ENCODE peak calls at places on chromosomes 7 and 10, in eight cellular contexts. J is SK-N-SH, D is MM.1S, L is HCT116, U is GM23338, C is GM23248, K is OCI-LY7, T is neural progenitor cell. O is an unnamed sample.
A peak's percentile ranks its signal among the peaks of the same experiment; 100 is the strongest.

GRCh38 chr10:119450606-119451304 is 91.8 kb downstream of the RGS10 start:
- DNase-seq in J (no peak), D (no peak), L (no peak), U (no peak), C (peak; percentile 54), K (no peak), T (no peak), O (peak; percentile 29)

GRCh38 chr10:125419146-125419545 is 258.8 kb upstream of the CTBP2 start:
- DNase-seq in J (no peak), D (no peak), L (no peak), U (no peak), C (no peak), K (no peak), T (no peak), O (no peak)

GRCh38 chr7:27096756-27097514 is 1.1 kb upstream of the HOXA1 start:
- DNase-seq in J (no peak), D (no peak), L (no peak), U (peak; percentile 47), C (peak; percentile 80), K (peak; percentile 12), T (peak; percentile 31), O (peak; percentile 45)

GRCh38 chr10:107166378-107166777 is 1.9 kb upstream of the SORCS1 start:
- DNase-seq in J (peak; percentile 28), D (no peak), L (no peak), U (peak; percentile 48), C (no peak), K (no peak), T (peak; percentile 50), O (peak; percentile 1)

GRCh38 chr10:12782537-12782936 is 219.0 kb downstream of the CCDC3 start:
- DNase-seq in J (peak; percentile 64), D (no peak), L (peak; percentile 42), U (peak; percentile 72), C (peak; percentile 25), K (peak; percentile 53), T (peak; percentile 52), O (peak; percentile 39)

GRCh38 chr10:43417950-43418768 is 9.2 kb upstream of the HNRNPF start:
- DNase-seq in J (no peak), D (peak; percentile 41), L (no peak), U (no peak), C (no peak), K (peak; percentile 87), T (no peak), O (no peak)

GRCh38 chr10:58318346-58318745 is 16.5 kb upstream of the UBE2D1 start:
- DNase-seq in J (no peak), D (no peak), L (no peak), U (no peak), C (peak; percentile 18), K (no peak), T (no peak), O (no peak)

GRCh38 chr7:139231513-139232376 is 708 bp downstream of the UBN2 start:
- DNase-seq in J (peak; percentile 83), D (no peak), L (no peak), U (peak; percentile 60), C (peak; percentile 72), K (peak; percentile 55), T (peak; percentile 57), O (peak; percentile 24)

GRCh38 chr10:1625731-1626130 is 111.6 kb downstream of the ADARB2 start:
- DNase-seq in J (no peak), D (no peak), L (no peak), U (no peak), C (no peak), K (no peak), T (no peak), O (no peak)

GRCh38 chr10:90930971-90931841 is 10.3 kb upstream of the ANKRD1 start:
- DNase-seq in J (no peak), D (no peak), L (no peak), U (peak; percentile 92), C (peak; percentile 78), K (no peak), T (peak; percentile 49), O (peak; percentile 38)

GRCh38 chr10:43205681-43206390 is 61.0 kb downstream of the RASGEF1A start:
- DNase-seq in J (peak; percentile 14), D (no peak), L (no peak), U (no peak), C (no peak), K (no peak), T (no peak), O (no peak)

GRCh38 chr10:76647276-76647675 is 990.3 kb downstream of the KCNMA1 start:
- DNase-seq in J (no peak), D (no peak), L (no peak), U (no peak), C (peak; percentile 18), K (no peak), T (no peak), O (peak; percentile 43)

DNA sequence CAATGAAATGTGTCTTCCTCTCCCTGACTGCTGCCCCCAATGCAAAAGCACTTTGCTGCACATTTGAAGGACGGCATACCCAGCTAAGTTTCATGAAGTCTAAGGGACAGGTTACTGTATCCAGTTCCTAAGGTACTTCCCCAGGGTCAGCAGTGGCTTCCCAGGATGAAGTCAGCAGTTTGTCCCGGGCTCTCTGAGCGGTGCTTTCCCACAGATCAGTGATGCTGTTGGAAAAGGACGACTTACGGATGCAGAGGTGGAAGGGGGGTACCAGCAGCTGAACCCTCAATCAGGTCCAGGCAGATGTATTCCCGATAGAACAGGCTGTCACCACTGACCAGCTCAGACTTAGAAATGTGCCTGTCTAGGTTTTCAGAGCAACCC is 303.5 kb downstream of the PRPF18 start:
- DNase-seq in J (no peak), D (no peak), L (no peak), U (no peak), C (peak; percentile 51), K (no peak), T (no peak), O (no peak)
- H3K79me2 ChIP-seq in J (peaks cover 80% of the 10 kb centered on the region), D (no peaks in the 10 kb centered on the region), L (no peaks in the 10 kb centered on the region), U (peaks cover 48% of the 10 kb centered on the region), C (peaks cover 75% of the 10 kb centered on the region), K (no peaks in the 10 kb centered on the region), T (peaks cover 62% of the 10 kb centered on the region), O (peaks cover 62% of the 10 kb centered on the region)

GRCh38 chr7:11609071-11609470 is 222.9 kb downstream of the THSD7A start:
- DNase-seq in J (no peak), D (no peak), L (no peak), U (no peak), C (no peak), K (no peak), T (no peak), O (no peak)

GRCh38 chr7:11607676-11608075 is 224.3 kb downstream of the THSD7A start:
- DNase-seq in J (no peak), D (no peak), L (no peak), U (no peak), C (no peak), K (no peak), T (no peak), O (no peak)

GRCh38 chr7:11605749-11606148 is 226.2 kb downstream of the THSD7A start:
- DNase-seq in J (no peak), D (no peak), L (no peak), U (no peak), C (no peak), K (no peak), T (no peak), O (no peak)

GRCh38 chr7:11604505-11604904 is 227.5 kb downstream of the THSD7A start:
- DNase-seq in J (no peak), D (no peak), L (no peak), U (peak; percentile 42), C (peak; percentile 6), K (no peak), T (no peak), O (no peak)
- TF ChIP-seq EZH2phosphoT487 in J (no peak), D (no peak), L (no peak), U (no peak), C (no peak), K (no peak), T (no peak), O (no peak)

GRCh38 chr7:135682191-135682590 is 19.9 kb downstream of the STMP1 start:
- DNase-seq in J (no peak), D (no peak), L (no peak), U (no peak), C (peak; percentile 13), K (no peak), T (no peak), O (no peak)

GRCh38 chr7:135681758-135682157 is 19.4 kb downstream of the STMP1 start:
- DNase-seq in J (no peak), D (no peak), L (no peak), U (no peak), C (no peak), K (no peak), T (no peak), O (no peak)

GRCh38 chr7:135683609-135684008 is 21.3 kb downstream of the STMP1 start:
- DNase-seq in J (no peak), D (no peak), L (no peak), U (no peak), C (no peak), K (no peak), T (no peak), O (no peak)

GRCh38 chr7:135684134-135684533 is 21.8 kb downstream of the STMP1 start:
- DNase-seq in J (no peak), D (no peak), L (no peak), U (no peak), C (peak; percentile 64), K (no peak), T (no peak), O (no peak)

DNA sequence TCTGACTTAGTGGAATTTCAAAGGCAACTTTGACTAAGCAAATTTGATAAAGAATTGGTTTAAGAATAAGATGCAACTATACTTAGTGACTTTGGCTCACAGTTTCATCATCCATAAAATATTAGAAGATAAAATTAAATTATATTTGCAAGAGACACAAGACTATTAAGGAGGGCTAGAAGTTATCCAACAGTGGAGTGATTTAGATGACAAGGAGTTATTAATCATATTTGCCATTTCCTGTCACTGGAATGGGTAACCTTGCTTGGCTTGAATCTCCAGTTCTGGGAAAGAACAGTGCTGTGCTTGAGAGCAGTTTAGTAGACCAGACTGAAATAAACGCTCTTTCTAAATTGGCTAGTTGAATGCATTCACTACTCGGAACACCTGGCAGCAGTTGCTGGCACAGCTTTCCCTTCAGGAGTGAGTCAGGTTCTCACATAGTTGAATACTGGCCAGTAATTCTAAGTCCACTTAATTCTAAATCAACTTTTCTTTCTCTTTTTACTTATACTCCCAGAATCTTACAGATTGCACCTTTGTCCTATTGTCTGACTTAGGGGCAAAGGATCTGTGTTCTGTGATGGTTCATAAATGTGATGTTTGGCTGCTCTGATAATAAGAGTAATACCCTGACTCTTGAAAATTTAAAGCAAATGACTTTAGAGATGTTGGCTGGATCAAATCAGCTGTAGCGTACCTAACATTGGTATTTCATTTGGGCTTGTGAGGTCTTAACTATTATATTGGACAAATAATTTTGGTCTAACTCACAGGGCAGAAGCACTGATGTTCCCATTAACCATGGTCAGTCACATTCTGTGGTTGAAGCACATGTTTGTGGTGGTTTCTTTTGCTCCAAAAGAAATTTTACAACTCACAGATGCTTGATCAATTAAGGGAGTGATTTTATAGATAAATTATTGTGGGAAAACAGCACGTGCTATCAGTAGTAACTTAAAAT is 16.6 kb downstream of the STMP1 start:
- DNase-seq in J (no peak), D (no peak), L (no peak), U (no peak), C (peak; percentile 80), K (no peak), T (no peak), O (peak; percentile 90)
- H3K79me2 ChIP-seq in J (peaks cover 98% of the 10 kb centered on the region), D (no peaks in the 10 kb centered on the region), L (peaks cover 10% of the 10 kb centered on the region), U (peaks cover 16% of the 10 kb centered on the region), C (peaks cover 97% of the 10 kb centered on the region), K (no peaks in the 10 kb centered on the region), T (peaks cover 8% of the 10 kb centered on the region), O (peaks cover 7% of the 10 kb centered on the region)

DNA sequence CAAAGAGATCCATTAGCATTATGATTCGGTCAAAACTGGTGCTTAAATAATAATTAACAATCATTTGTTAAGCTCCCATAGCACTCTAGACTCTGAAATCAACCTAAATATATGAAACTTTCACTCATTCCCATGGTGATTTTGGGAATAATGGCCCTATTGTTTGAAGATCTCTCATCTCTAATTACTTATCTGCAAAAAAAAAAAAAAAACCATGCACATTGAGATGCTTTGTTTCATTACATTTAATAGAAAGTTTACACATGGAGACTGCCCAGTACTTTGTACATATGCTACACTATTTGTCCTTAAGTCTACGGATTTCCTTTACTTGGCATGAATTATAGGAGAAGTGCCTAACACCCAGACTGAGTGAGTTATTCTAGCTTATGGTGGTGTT is 280.6 kb upstream of the MEOX2 start:
- DNase-seq in J (no peak), D (no peak), L (no peak), U (no peak), C (no peak), K (no peak), T (no peak), O (no peak)
- TF ChIP-seq EZH2phosphoT487 in J (no peak), D (no peak), L (no peak), U (no peak), C (no peak), K (no peak), T (no peak), O (no peak)

O was measured in PC-3.